ENCODE peak calls at places on chromosomes 1 and 21, in five cellular contexts. M is left ventricle myocardium inferior, X is H1, U is hepatocyte, F is tibial nerve. L is an unnamed sample.
A peak's percentile ranks its signal among the peaks of the same experiment; 100 is the strongest.

GRCh38 chr21:37758997-37759396 is 157.3 kb downstream of the KCNJ6 start:
- DNase-seq in X (peak; percentile 38), U (peak; percentile 79), F (no peak), M (no peak), L (no peak)

GRCh38 chr1:21232044-21232443 is 55.3 kb upstream of the EIF4G3 start:
- DNase-seq in U (peak; percentile 77), X (no peak), M (no peak), F (peak; percentile 69), L (no peak)

GRCh38 chr1:41496080-41497055 is 11.9 kb upstream of the EDN2 start:
- DNase-seq in F (peak; percentile 76), X (peak; percentile 69), M (peak; percentile 92), U (peak; percentile 93), L (no peak)

GRCh38 chr1:82390627-82391026 is 589.9 kb downstream of the ADGRL2 start:
- DNase-seq in U (no peak), X (no peak), M (no peak), F (no peak), L (no peak)

GRCh38 chr1:30598571-30599114 is 124.7 kb downstream of the MATN1 start:
- DNase-seq in X (no peak), M (no peak), U (no peak), F (no peak), L (no peak)

GRCh38 chr1:28855469-28855944 is 43.5 kb downstream of the OPRD1 start:
- DNase-seq in F (no peak), X (no peak), M (no peak), U (no peak), L (no peak)

GRCh38 chr1:233075045-233075444 is 124.6 kb downstream of the NTPCR start:
- DNase-seq in M (no peak), X (no peak), U (no peak), F (no peak), L (no peak)

GRCh38 chr1:20100632-20101355 is 18.5 kb downstream of the PLA2G2D start:
- DNase-seq in U (peak; percentile 69), F (peak; percentile 43), M (no peak), X (peak; percentile 47), L (no peak)

GRCh38 chr1:119752592-119752991 is 16.1 kb downstream of the HMGCS2 start:
- DNase-seq in M (no peak), F (no peak), U (no peak), X (no peak), L (no peak)

GRCh38 chr1:51899022-51899421 is 20.5 kb upstream of the NRDC start:
- DNase-seq in F (no peak), U (no peak), X (no peak), M (no peak), L (no peak)

GRCh38 chr1:185917646-185918045 is 183.5 kb downstream of the HMCN1 start:
- DNase-seq in M (no peak), F (no peak), U (peak; percentile 60), X (no peak), L (no peak)

GRCh38 chr1:59026472-59026948 is 242.7 kb upstream of the JUN start:
- DNase-seq in M (no peak), F (no peak), U (no peak), X (no peak), L (no peak)

GRCh38 chr1:240337795-240338194 is 246.1 kb downstream of the FMN2 start:
- DNase-seq in X (no peak), F (peak; percentile 38), U (peak; percentile 63), M (no peak), L (no peak)

GRCh38 chr1:25804244-25804963 is 4.4 kb downstream of the SELENON start:
- DNase-seq in F (no peak), X (no peak), U (no peak), M (peak; percentile 4), L (no peak)

GRCh38 chr1:226108935-226109828 is 46.7 kb downstream of the H3-3A start:
- DNase-seq in X (no peak), M (peak; percentile 34), F (peak; percentile 19), U (no peak), L (no peak)

GRCh38 chr1:87450615-87451209 is 122.0 kb downstream of the LMO4 start:
- DNase-seq in U (peak; percentile 8), M (no peak), X (no peak), F (no peak), L (peak; percentile 11)

GRCh38 chr1:180041587-180041986 is 87.0 kb downstream of the CEP350 start:
- DNase-seq in U (no peak), X (no peak), F (no peak), M (no peak), L (no peak)

GRCh38 chr1:41493117-41493536 is 8.6 kb upstream of the EDN2 start:
- DNase-seq in F (no peak), X (no peak), U (peak; percentile 86), M (peak; percentile 14), L (no peak)

GRCh38 chr1:200866521-200866920 is 6.3 kb upstream of the GPR25 start:
- DNase-seq in U (no peak), M (no peak), F (no peak), X (no peak), L (no peak)

GRCh38 chr1:38564946-38565570 is 294.5 kb downstream of the RRAGC start:
- DNase-seq in U (no peak), M (no peak), F (no peak), X (no peak), L (no peak)

GRCh38 chr1:34806396-34806795 is 13.6 kb downstream of the GJA4 start:
- DNase-seq in U (no peak), M (no peak), X (no peak), F (no peak), L (no peak)

GRCh38 chr1:31831397-31832378 is 15.9 kb upstream of the SPOCD1 start:
- DNase-seq in M (no peak), U (no peak), X (no peak), F (no peak), L (no peak)

GRCh38 chr1:98304888-98305287 is 356.6 kb upstream of the SNX7 start:
- DNase-seq in X (no peak), F (no peak), U (no peak), M (no peak), L (no peak)

GRCh38 chr1:178057863-178058576 is 35.9 kb upstream of the RASAL2 start:
- DNase-seq in M (peak; percentile 81), F (peak; percentile 34), X (no peak), U (peak; percentile 48), L (no peak)

GRCh38 chr1:88910401-88910800 is 19.0 kb upstream of the GTF2B start:
- DNase-seq in M (no peak), U (no peak), F (no peak), X (no peak), L (no peak)

GRCh38 chr1:29239142-29239541 is 2.8 kb downstream of the PTPRU start:
- DNase-seq in U (peak; percentile 83), X (no peak), F (no peak), M (no peak), L (no peak)

GRCh38 chr1:33185541-33185940 is 3.7 kb upstream of the TRIM62 start:
- DNase-seq in F (no peak), X (no peak), M (no peak), U (no peak), L (no peak)

GRCh38 chr1:19495000-19495656 is 9.8 kb upstream of the CAPZB start:
- DNase-seq in U (no peak), F (no peak), M (no peak), X (no peak), L (no peak)

GRCh38 chr21:31752352-31752751 is 20.4 kb upstream of the SCAF4 start:
- DNase-seq in M (no peak), X (no peak), U (no peak), F (no peak), L (no peak)

GRCh38 chr1:151475175-151475574 is 15.9 kb upstream of the POGZ start:
- DNase-seq in U (no peak), M (no peak), F (no peak), X (no peak), L (no peak)

GRCh38 chr1:206004821-206005220 is 1.6 kb upstream of the RAB7B start:
- DNase-seq in F (no peak), U (no peak), X (no peak), M (no peak), L (no peak)

GRCh38 chr1:60428161-60428560 is 354.6 kb upstream of the C1orf87 start:
- DNase-seq in F (peak; percentile 42), U (peak; percentile 8), X (no peak), M (no peak), L (no peak)

GRCh38 chr1:109931189-109931672 is 20.6 kb downstream of the CSF1 start:
- DNase-seq in X (peak; percentile 60), M (peak; percentile 85), U (peak; percentile 72), F (peak; percentile 76), L (no peak)

GRCh38 chr21:33993286-33994231 is 78.0 kb upstream of the ATP5PO start:
- DNase-seq in F (no peak), X (no peak), M (no peak), U (no peak), L (no peak)

GRCh38 chr1:55321947-55322346 is 106.8 kb upstream of the USP24 start:
- DNase-seq in U (no peak), F (no peak), X (no peak), M (no peak), L (no peak)

GRCh38 chr21:9837946-9838801 is 683.2 kb upstream of the TPTE start:
- DNase-seq in U (peak; percentile 21), M (no peak), F (no peak), X (no peak), L (no peak)

GRCh38 chr21:9839011-9839661 is 682.2 kb upstream of the TPTE start:
- DNase-seq in U (peak; percentile 23), F (no peak), X (no peak), M (peak; percentile 15), L (no peak)
- H3K9me3 ChIP-seq in U (peaks cover 8% of the 10 kb centered on the region), F (no peaks in the 10 kb centered on the region), X (peaks cover 23% of the 10 kb centered on the region), M (peaks cover 18% of the 10 kb centered on the region), L (peaks cover 4% of the 10 kb centered on the region)

DNA sequence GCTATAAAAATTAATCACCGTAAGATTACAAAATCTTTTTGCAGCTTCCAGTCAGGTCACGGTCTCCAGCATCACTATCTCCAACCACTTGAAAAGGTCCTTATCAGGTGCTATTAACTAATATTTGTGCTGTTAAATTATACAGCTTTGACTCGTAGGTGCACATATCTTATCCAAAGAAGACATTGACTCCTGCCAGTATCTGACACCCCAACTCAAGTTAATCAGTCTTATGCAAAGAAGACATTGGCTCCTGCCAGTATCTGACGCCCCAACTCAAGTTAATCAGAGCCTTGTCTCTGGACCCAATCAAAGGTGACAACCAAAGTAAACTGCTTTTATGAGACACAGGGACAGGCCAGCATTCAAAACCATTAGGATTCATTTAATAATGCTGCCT is 19.9 kb upstream of the LYPD8 start:
- DNase-seq in M (no peak), X (no peak), U (no peak), F (no peak), L (no peak)
- H3K9me3 ChIP-seq in M (peaks cover 17% of the 10 kb centered on the region), X (peaks cover 70% of the 10 kb centered on the region), U (no peaks in the 10 kb centered on the region), F (no peaks in the 10 kb centered on the region), L (peaks cover 2% of the 10 kb centered on the region)

GRCh38 chr1:248417854-248418253 is 15.0 kb downstream of the OR2T1 start:
- DNase-seq in M (no peak), F (no peak), U (no peak), X (no peak), L (no peak)
- H3K9me3 ChIP-seq in M (peaks cover 38% of the 10 kb centered on the region), F (no peaks in the 10 kb centered on the region), U (peaks cover 6% of the 10 kb centered on the region), X (peaks cover 66% of the 10 kb centered on the region), L (no peaks in the 10 kb centered on the region)

GRCh38 chr1:2228684-2229031 is 539 bp downstream of the SKI start:
- DNase-seq in F (no peak), M (no peak), U (peak; percentile 52), X (no peak), L (no peak)
- H3K9me3 ChIP-seq in F (no peaks in the 10 kb centered on the region), M (no peaks in the 10 kb centered on the region), U (no peaks in the 10 kb centered on the region), X (no peaks in the 10 kb centered on the region), L (no peaks in the 10 kb centered on the region)

L was measured in T-helper 17 cell.